ENCODE peak calls at places on chromosomes 16 and 17, in eight cellular contexts. E, W, J, Y, H, L, G and Q are unnamed samples.

GRCh38 chr16:19817122-19817521 is 67.5 kb downstream of the GPRC5B start:
- DNase-seq in W (no peak), G (no peak), H (no peak), Y (no peak), E (no peak), L (no peak), J (no peak), Q (no peak)

GRCh38 chr16:56876048-56876447 is 11.0 kb downstream of the SLC12A3 start:
- DNase-seq in W (no peak), G (no peak), L (no peak), J (no peak), H (no peak), E (no peak), Y (no peak), Q (no peak)

GRCh38 chr17:7252176-7253043 is at the start of gene ELP5:
- DNase-seq in H (peak), L (peak), Y (peak), E (peak), W (peak), J (peak), G (peak), Q (peak)

GRCh38 chr17:69473801-69474170 is 59.3 kb downstream of the MAP2K6 start:
- DNase-seq in G (no peak), H (no peak), W (peak), Y (no peak), L (no peak), E (peak), J (no peak), Q (no peak)

GRCh38 chr17:67055811-67056745 is 11.7 kb downstream of the CACNG1 start:
- DNase-seq in G (no peak), J (no peak), E (no peak), H (no peak), L (no peak), W (no peak), Y (no peak), Q (no peak)

GRCh38 chr16:6482861-6483530 is 849.6 kb upstream of the RBFOX1 start:
- DNase-seq in E (no peak), G (no peak), Y (no peak), W (no peak), J (no peak), L (no peak), H (no peak), Q (peak)

GRCh38 chr17:27529230-27529796 is 73.1 kb downstream of the KSR1 start:
- DNase-seq in W (no peak), E (no peak), J (peak), G (no peak), L (peak), H (no peak), Y (no peak), Q (no peak)

GRCh38 chr17:81810892-81811704 is 7.1 kb downstream of the GCGR start:
- DNase-seq in G (no peak), L (no peak), W (no peak), H (no peak), E (no peak), J (no peak), Y (no peak), Q (no peak)

GRCh38 chr16:82368041-82368440 is 198.0 kb upstream of the MPHOSPH6 start:
- DNase-seq in G (no peak), W (peak), H (peak), J (no peak), L (peak), Y (peak), E (no peak), Q (no peak)

GRCh38 chr16:29320274-29320999 is 86.1 kb downstream of the NPIPB11 start:
- DNase-seq in J (no peak), H (no peak), W (no peak), Y (no peak), L (no peak), G (no peak), E (no peak), Q (no peak)

GRCh38 chr17:79415365-79415764 is 195.5 kb downstream of the RBFOX3 start:
- DNase-seq in L (no peak), E (no peak), J (no peak), H (no peak), Y (no peak), W (no peak), G (no peak), Q (no peak)

GRCh38 chr17:48478224-48479013 is 48.4 kb upstream of the SKAP1 start:
- DNase-seq in W (peak), Y (peak), G (no peak), H (no peak), E (no peak), L (no peak), J (peak), Q (no peak)

GRCh38 chr16:27446721-27447120 is 44.7 kb downstream of the IL21R start:
- DNase-seq in L (no peak), Y (no peak), E (no peak), G (no peak), W (no peak), J (peak), H (no peak), Q (no peak)

GRCh38 chr17:27631409-27631755 is 394 bp downstream of the LGALS9 start:
- DNase-seq in J (peak), W (no peak), Y (peak), E (no peak), G (no peak), H (no peak), L (no peak), Q (no peak)

GRCh38 chr17:27560668-27561067 is 70.3 kb upstream of the LGALS9 start:
- DNase-seq in G (no peak), J (no peak), W (no peak), H (no peak), L (no peak), Y (no peak), E (no peak), Q (peak)

GRCh38 chr17:32596206-32596605 is 109.4 kb downstream of the CDK5R1 start:
- DNase-seq in E (no peak), L (no peak), J (no peak), H (no peak), W (no peak), G (no peak), Y (no peak), Q (no peak)

GRCh38 chr17:82107341-82107860 is 9.4 kb upstream of the FASN start:
- DNase-seq in W (no peak), H (peak), Y (no peak), E (no peak), J (no peak), G (no peak), L (no peak), Q (no peak)

GRCh38 chr17:39699818-39700147 is at the start of gene ERBB2:
- DNase-seq in E (peak), G (no peak), J (no peak), Y (no peak), W (peak), L (peak), H (peak), Q (no peak)

GRCh38 chr16:88705076-88705684 is 1.0 kb downstream of the RNF166 start:
- DNase-seq in W (peak), H (no peak), J (peak), Y (no peak), L (no peak), E (no peak), G (no peak), Q (no peak)

GRCh38 chr17:17120294-17120693 is 78.0 kb downstream of the MPRIP start:
- DNase-seq in H (no peak), Y (no peak), J (no peak), L (no peak), W (no peak), G (no peak), E (no peak), Q (no peak)

GRCh38 chr16:58500329-58501241 is 642 bp downstream of the NDRG4 start:
- DNase-seq in H (no peak), W (no peak), J (peak), G (no peak), L (no peak), E (no peak), Y (peak), Q (no peak)